ENCODE peak calls at places on chromosome 18, in five cellular contexts. S is GM12891, C is HepG2, U is GM12878, O is K562. J is an unnamed sample.

GRCh38 chr18:35618703-35619102 is 37.2 kb downstream of the GALNT1 start:
- DNase-seq in S (no peak), C (no peak), U (no peak), O (no peak), J (no peak)

GRCh38 chr18:3281456-3282400 is 19.8 kb downstream of the MYL12B start:
- DNase-seq in S (no peak), C (peak), U (no peak), O (peak), J (no peak)

GRCh38 chr18:52339891-52340371 is at the start of gene DCC:
- DNase-seq in S (no peak), C (peak), U (no peak), O (no peak), J (no peak)

GRCh38 chr18:8876887-8877286 is 171.5 kb downstream of the MTCL1 start:
- DNase-seq in S (no peak), C (no peak), U (no peak), O (no peak), J (no peak)

GRCh38 chr18:655445-655844 is 2.0 kb upstream of the TYMS start:
- DNase-seq in S (no peak), C (no peak), U (no peak), O (no peak), J (no peak)

GRCh38 chr18:36464126-36464651 is 166.7 kb downstream of the FHOD3 start:
- DNase-seq in S (no peak), C (peak), U (no peak), O (no peak), J (no peak)

GRCh38 chr18:37476611-37477295 is 88.8 kb downstream of the CELF4 start:
- DNase-seq in S (no peak), C (no peak), U (no peak), O (no peak), J (no peak)

GRCh38 chr18:79567481-79568147 is 112.0 kb upstream of the CTDP1 start:
- DNase-seq in S (no peak), C (no peak), U (no peak), O (no peak), J (no peak)

DNA sequence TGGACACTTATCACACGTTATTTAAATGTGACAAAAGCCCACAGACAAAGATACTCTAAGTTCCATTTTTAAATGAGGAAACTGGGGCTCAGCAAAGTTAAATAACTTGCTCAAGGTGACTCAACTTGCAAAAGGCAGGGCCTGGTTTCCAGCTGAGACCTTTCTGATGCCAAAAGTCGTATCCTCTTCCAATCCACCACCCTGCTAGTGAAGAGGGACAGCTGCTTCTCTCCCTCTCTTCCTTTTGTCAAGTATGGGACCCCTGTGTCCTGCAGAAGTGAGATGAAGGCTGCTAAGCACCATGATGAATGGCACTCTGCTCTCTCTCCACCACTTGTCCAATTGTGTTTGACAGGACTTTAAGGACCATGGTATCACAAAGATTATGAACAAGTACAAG is 140.9 kb downstream of the DYM start:
- DNase-seq in S (no peak), C (no peak), U (no peak), O (no peak), J (no peak)
- TF ChIP-seq TAF1 in S (no peak), C (no peak), U (no peak), O (no peak), J (no peak)

GRCh38 chr18:63238711-63239110 is 80.9 kb downstream of the BCL2 start:
- DNase-seq in S (no peak), C (no peak), U (no peak), O (no peak), J (no peak)
- TF ChIP-seq POLR2AphosphoS5 in S (no peak), C (no peak), U (no peak), O (no peak), J (no peak)

GRCh38 chr18:5295981-5296705 is 617 bp upstream of the ZBTB14 start:
- DNase-seq in S (peak), C (peak), U (peak), O (peak), J (peak)
- TF ChIP-seq POLR2A in S (peak), C (peak), U (peak), O (no peak), J (peak)

GRCh38 chr18:14086459-14087231 is 45.6 kb downstream of the ZNF519 start:
- DNase-seq in S (no peak), C (peak), U (no peak), O (peak), J (no peak)
- TF ChIP-seq TAF1 in S (no peak), C (no peak), U (no peak), O (no peak), J (no peak)

J was measured in GM12892.